ENCODE peak calls at places on chromosomes 13 and 19, in six cellular contexts. L, S, Q, B, O and E are unnamed samples.

GRCh38 chr19:48378194-48378570 is 13.2 kb downstream of the KDELR1 start:
- DNase-seq in L (no peak), O (no peak), S (no peak), B (no peak), Q (no peak), E (no peak)

GRCh38 chr13:51816604-51817254 is 12.8 kb upstream of the DHRS12 start:
- DNase-seq in Q (no peak), O (peak; percentile 79), L (no peak), S (no peak), B (no peak), E (no peak)

GRCh38 chr13:28864544-28864943 is 44.4 kb downstream of the MTUS2 start:
- DNase-seq in L (no peak), Q (no peak), B (no peak), S (no peak), O (no peak), E (no peak)

GRCh38 chr19:28847468-28847867 is 365.5 kb downstream of the UQCRFS1 start:
- DNase-seq in O (peak; percentile 43), B (no peak), Q (no peak), S (no peak), L (no peak), E (peak; percentile 10)

GRCh38 chr13:24927810-24928404 is 163.9 kb downstream of the RNF17 start:
- DNase-seq in Q (no peak), S (no peak), B (no peak), L (no peak), O (no peak), E (no peak)

GRCh38 chr13:26579580-26579979 is 22.1 kb downstream of the WASF3 start:
- DNase-seq in O (no peak), S (no peak), Q (no peak), B (no peak), L (no peak), E (no peak)

GRCh38 chr19:45251452-45252354 is 632 bp downstream of the MARK4 start:
- DNase-seq in B (no peak), S (no peak), O (no peak), Q (no peak), L (peak; percentile 41), E (no peak)

GRCh38 chr13:111249637-111250360 is 70.6 kb upstream of the TEX29 start:
- DNase-seq in S (no peak), O (peak; percentile 15), B (no peak), L (no peak), Q (no peak), E (no peak)

GRCh38 chr19:46431824-46432223 is 3.1 kb upstream of the PNMA8C start:
- DNase-seq in Q (peak; percentile 77), O (no peak), L (no peak), S (no peak), B (no peak), E (no peak)

GRCh38 chr19:39113199-39113598 is 12.4 kb upstream of the PAK4 start:
- DNase-seq in B (no peak), L (no peak), S (no peak), Q (no peak), O (no peak), E (no peak)

GRCh38 chr19:21568816-21569496 is 63.6 kb downstream of the ZNF429 start:
- DNase-seq in B (no peak), L (no peak), Q (no peak), O (peak; percentile 95), S (no peak), E (peak; percentile 94)

GRCh38 chr13:75181906-75182305 is 300.1 kb downstream of the TBC1D4 start:
- DNase-seq in S (no peak), B (no peak), Q (no peak), L (peak; percentile 12), O (peak; percentile 65), E (peak; percentile 76)
- H3K14ac ChIP-seq in S (no peak overlapping the region), B (no peak overlapping the region), Q (no peak overlapping the region), L (no peak overlapping the region), O (no peak overlapping the region), E (no peak overlapping the region)

DNA sequence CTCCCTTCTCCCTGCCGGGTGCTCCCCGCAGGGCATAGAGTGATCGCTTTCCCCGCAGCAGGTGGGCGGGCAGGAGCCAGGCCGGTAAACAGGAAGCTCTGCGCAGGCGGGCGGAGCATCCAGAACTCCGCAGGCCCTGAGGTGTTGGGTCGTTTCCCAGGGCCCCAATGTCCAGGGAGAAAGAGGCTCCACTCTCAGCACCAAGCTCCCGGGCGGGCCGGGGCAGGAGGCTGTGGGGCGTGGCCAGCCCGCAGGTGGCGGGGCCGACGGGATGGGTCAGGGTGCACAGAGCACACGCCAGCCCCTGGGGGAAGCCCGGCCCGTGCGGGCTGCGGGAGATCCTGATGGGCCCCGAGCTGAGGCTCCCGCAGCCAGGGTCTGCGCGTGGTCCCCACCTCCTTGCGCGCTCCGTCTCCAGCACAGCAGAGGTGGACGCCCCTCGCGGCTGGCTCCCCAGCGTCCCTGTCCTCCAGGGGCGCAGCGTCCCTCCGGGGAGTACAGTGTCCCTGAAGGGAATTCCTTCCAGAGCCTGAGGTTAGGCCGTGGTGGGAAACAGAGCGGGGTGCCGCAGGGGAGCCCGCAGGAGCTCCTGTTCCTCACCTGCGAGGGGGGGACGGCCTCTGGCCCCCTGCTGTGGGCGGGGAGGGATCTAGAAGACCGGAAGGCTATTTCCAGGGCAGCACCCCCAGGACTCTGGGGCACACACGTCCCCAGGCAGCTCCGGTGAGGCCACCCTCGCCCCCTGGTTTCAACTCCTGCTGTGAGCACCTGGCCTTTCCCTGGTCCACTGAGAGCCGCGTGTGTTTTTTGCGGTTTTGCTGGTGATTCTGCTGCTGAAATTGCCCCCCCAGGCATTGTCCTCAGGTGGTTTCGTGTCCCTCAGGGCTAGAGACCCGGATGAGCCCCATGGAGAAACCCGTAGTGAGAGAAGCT is 12.2 kb downstream of the PIP5K1C start:
- DNase-seq in O (peak; percentile 91), B (no peak), S (no peak), L (no peak), Q (peak; percentile 71), E (no peak)
- H3K14ac ChIP-seq in O (peak overlapping the region; percentile 30), B (peak overlapping the region; percentile 99), S (no peak overlapping the region), L (no peak overlapping the region), Q (peak overlapping the region; percentile 27), E (no peak overlapping the region)

DNA sequence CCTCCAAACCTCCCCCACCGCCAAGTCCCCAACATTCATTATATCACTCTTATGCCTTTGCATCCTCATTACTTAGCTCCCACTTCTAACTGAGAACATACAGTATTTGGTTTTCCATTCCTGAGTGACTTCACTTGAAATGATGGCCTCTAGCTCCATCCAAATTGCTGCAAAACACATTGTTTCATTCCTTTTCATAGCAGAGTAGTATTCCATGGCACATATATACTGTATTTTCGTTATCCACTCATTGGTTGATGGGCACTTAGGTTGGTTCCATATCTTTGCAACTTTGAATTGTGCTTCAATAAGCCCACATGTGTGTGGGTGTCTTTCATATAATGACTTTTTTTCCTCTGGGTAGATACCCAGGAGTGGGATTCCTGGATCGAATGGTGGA is 233.1 kb downstream of the ZNF536 start:
- DNase-seq in B (no peak), L (no peak), S (no peak), O (no peak), Q (no peak), E (no peak)
- H3K14ac ChIP-seq in B (no peak overlapping the region), L (no peak overlapping the region), S (no peak overlapping the region), O (no peak overlapping the region), Q (no peak overlapping the region), E (no peak overlapping the region)

GRCh38 chr13:90070362-90070761 is 1277.1 kb upstream of the MIR17HG start:
- DNase-seq in B (no peak), O (no peak), L (peak; percentile 3), Q (no peak), S (no peak), E (no peak)
- H3K14ac ChIP-seq in B (no peak overlapping the region), O (no peak overlapping the region), L (no peak overlapping the region), Q (no peak overlapping the region), S (no peak overlapping the region), E (no peak overlapping the region)

GRCh38 chr19:17556995-17557394 is 1.5 kb downstream of the COLGALT1 start:
- DNase-seq in O (no peak), L (no peak), S (no peak), Q (no peak), B (no peak), E (no peak)
- H3K14ac ChIP-seq in O (no peak overlapping the region), L (no peak overlapping the region), S (no peak overlapping the region), Q (no peak overlapping the region), B (no peak overlapping the region), E (no peak overlapping the region)

GRCh38 chr19:2246801-2247361 is 2.2 kb upstream of the AMH start:
- DNase-seq in O (no peak), L (no peak), Q (no peak), B (no peak), S (no peak), E (peak; percentile 35)

GRCh38 chr19:2244122-2244411 is 5.1 kb upstream of the AMH start:
- DNase-seq in L (no peak), O (no peak), S (no peak), Q (no peak), B (no peak), E (no peak)

GRCh38 chr19:2244486-2244885 is 4.6 kb upstream of the AMH start:
- DNase-seq in S (no peak), L (no peak), B (no peak), Q (no peak), O (no peak), E (no peak)

GRCh38 chr19:2246014-2246620 is 3.0 kb upstream of the AMH start:
- DNase-seq in S (no peak), O (no peak), B (no peak), L (no peak), Q (no peak), E (no peak)

GRCh38 chr19:2245273-2245672 is 3.9 kb upstream of the AMH start:
- DNase-seq in Q (no peak), B (no peak), L (no peak), S (no peak), O (no peak), E (no peak)
- H3K14ac ChIP-seq in Q (no peak overlapping the region), B (no peak overlapping the region), L (no peak overlapping the region), S (no peak overlapping the region), O (no peak overlapping the region), E (no peak overlapping the region)

GRCh38 chr19:33821871-33822270 is 25.2 kb downstream of the KCTD15 start:
- DNase-seq in L (no peak), B (no peak), Q (no peak), S (no peak), O (no peak), E (no peak)
- H3K14ac ChIP-seq in L (no peak overlapping the region), B (no peak overlapping the region), Q (no peak overlapping the region), S (no peak overlapping the region), O (no peak overlapping the region), E (no peak overlapping the region)

DNA sequence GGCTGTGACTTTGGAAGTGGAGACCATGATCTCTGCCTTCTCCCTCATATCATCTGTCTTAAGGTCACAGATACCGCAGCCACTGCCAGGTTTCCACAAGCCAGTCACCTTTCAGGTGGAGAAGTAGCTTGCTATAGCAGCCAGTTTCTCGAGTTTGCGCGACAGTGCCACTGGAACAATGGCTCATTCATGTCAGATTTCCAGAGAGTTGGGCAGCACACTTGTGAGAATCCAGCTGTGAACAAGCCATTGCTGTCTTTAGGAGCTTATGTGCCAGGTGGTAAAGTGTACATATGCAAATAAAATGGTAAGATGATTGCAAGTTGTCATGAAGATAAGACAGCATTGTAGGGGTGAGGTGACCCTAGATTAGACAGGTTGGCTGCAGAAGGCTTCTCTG is 22.3 kb downstream of the GARRE1 start:
- DNase-seq in B (no peak), O (no peak), S (no peak), L (no peak), Q (no peak), E (no peak)
- H3K14ac ChIP-seq in B (no peak overlapping the region), O (no peak overlapping the region), S (no peak overlapping the region), L (no peak overlapping the region), Q (no peak overlapping the region), E (peak overlapping the region; percentile 87)